ENCODE peak calls at places on chromosomes 7 and 10, in eight cellular contexts. One of them, this sample, is unnamed.

GRCh38 chr10:107011113-107011512 is 153.4 kb downstream of the SORCS1 start:
- DNase-seq in IMR-90: no peak
- DNase-seq in A549: no peak
- DNase-seq in HepG2: no peak
- DNase-seq in hepatocyte: no peak
- DNase-seq in astrocyte: no peak
- DNase-seq in GM23338: peak
- DNase-seq in OCI-LY7: no peak
- DNase-seq in this sample: no peak

GRCh38 chr10:71209324-71210030 is 2.9 kb upstream of the UNC5B start:
- DNase-seq in IMR-90: no peak
- DNase-seq in A549: no peak
- DNase-seq in HepG2: no peak
- DNase-seq in hepatocyte: no peak
- DNase-seq in astrocyte: no peak
- DNase-seq in GM23338: no peak
- DNase-seq in OCI-LY7: no peak
- DNase-seq in this sample: no peak

GRCh38 chr10:88582806-88583583 is at the start of gene RNLS:
- DNase-seq in IMR-90: peak
- DNase-seq in A549: peak
- DNase-seq in HepG2: no peak
- DNase-seq in hepatocyte: peak
- DNase-seq in astrocyte: peak
- DNase-seq in GM23338: peak
- DNase-seq in OCI-LY7: no peak
- DNase-seq in this sample: peak

GRCh38 chr7:43645699-43646226 is 62.9 kb downstream of the STK17A start:
- DNase-seq in IMR-90: no peak
- DNase-seq in A549: no peak
- DNase-seq in HepG2: no peak
- DNase-seq in hepatocyte: no peak
- DNase-seq in astrocyte: no peak
- DNase-seq in GM23338: no peak
- DNase-seq in OCI-LY7: peak
- DNase-seq in this sample: no peak

GRCh38 chr7:24025094-24025493 is 258.9 kb upstream of the NPY start:
- DNase-seq in IMR-90: peak
- DNase-seq in A549: no peak
- DNase-seq in HepG2: no peak
- DNase-seq in hepatocyte: no peak
- DNase-seq in astrocyte: peak
- DNase-seq in GM23338: peak
- DNase-seq in OCI-LY7: no peak
- DNase-seq in this sample: no peak

GRCh38 chr7:137904826-137905225 is 58.1 kb upstream of the DGKI start:
- DNase-seq in IMR-90: peak
- DNase-seq in A549: no peak
- DNase-seq in HepG2: no peak
- DNase-seq in hepatocyte: no peak
- DNase-seq in astrocyte: peak
- DNase-seq in GM23338: no peak
- DNase-seq in OCI-LY7: peak
- DNase-seq in this sample: no peak

GRCh38 chr10:34236927-34237326 is 578.2 kb downstream of the PARD3 start:
- DNase-seq in IMR-90: peak
- DNase-seq in A549: no peak
- DNase-seq in HepG2: no peak
- DNase-seq in hepatocyte: no peak
- DNase-seq in astrocyte: peak
- DNase-seq in GM23338: no peak
- DNase-seq in OCI-LY7: no peak
- DNase-seq in this sample: peak

GRCh38 chr10:77073066-77073960 is 564.3 kb downstream of the KCNMA1 start:
- DNase-seq in IMR-90: peak
- DNase-seq in A549: no peak
- DNase-seq in HepG2: no peak
- DNase-seq in hepatocyte: peak
- DNase-seq in astrocyte: no peak
- DNase-seq in GM23338: no peak
- DNase-seq in OCI-LY7: no peak
- DNase-seq in this sample: no peak

GRCh38 chr7:32115831-32116230 is 45.6 kb upstream of the PDE1C start:
- DNase-seq in IMR-90: peak
- DNase-seq in A549: no peak
- DNase-seq in HepG2: no peak
- DNase-seq in hepatocyte: no peak
- DNase-seq in astrocyte: peak
- DNase-seq in GM23338: no peak
- DNase-seq in OCI-LY7: no peak
- DNase-seq in this sample: no peak

GRCh38 chr7:132998763-132999162 is 83.1 kb downstream of the CHCHD3 start:
- DNase-seq in IMR-90: no peak
- DNase-seq in A549: no peak
- DNase-seq in HepG2: no peak
- DNase-seq in hepatocyte: no peak
- DNase-seq in astrocyte: no peak
- DNase-seq in GM23338: peak
- DNase-seq in OCI-LY7: no peak
- DNase-seq in this sample: no peak

GRCh38 chr10:103911021-103911459 is 6.9 kb downstream of the STN1 start:
- DNase-seq in IMR-90: no peak
- DNase-seq in A549: no peak
- DNase-seq in HepG2: no peak
- DNase-seq in hepatocyte: no peak
- DNase-seq in astrocyte: no peak
- DNase-seq in GM23338: no peak
- DNase-seq in OCI-LY7: peak
- DNase-seq in this sample: peak

GRCh38 chr10:4028838-4029583 is 244.0 kb upstream of the KLF6 start:
- DNase-seq in IMR-90: no peak
- DNase-seq in A549: no peak
- DNase-seq in HepG2: no peak
- DNase-seq in hepatocyte: no peak
- DNase-seq in astrocyte: no peak
- DNase-seq in GM23338: no peak
- DNase-seq in OCI-LY7: no peak
- DNase-seq in this sample: no peak

GRCh38 chr7:94642838-94643653 is 12.9 kb downstream of the SGCE start:
- DNase-seq in IMR-90: no peak
- DNase-seq in A549: no peak
- DNase-seq in HepG2: peak
- DNase-seq in hepatocyte: no peak
- DNase-seq in astrocyte: no peak
- DNase-seq in GM23338: no peak
- DNase-seq in OCI-LY7: no peak
- DNase-seq in this sample: no peak

GRCh38 chr7:94647295-94647694 is 8.6 kb downstream of the SGCE start:
- DNase-seq in IMR-90: no peak
- DNase-seq in A549: no peak
- DNase-seq in HepG2: no peak
- DNase-seq in hepatocyte: no peak
- DNase-seq in astrocyte: no peak
- DNase-seq in GM23338: peak
- DNase-seq in OCI-LY7: no peak
- DNase-seq in this sample: no peak

GRCh38 chr7:94639384-94639783 is 16.5 kb downstream of the SGCE start:
- DNase-seq in IMR-90: no peak
- DNase-seq in A549: no peak
- DNase-seq in HepG2: no peak
- DNase-seq in hepatocyte: no peak
- DNase-seq in astrocyte: no peak
- DNase-seq in GM23338: no peak
- DNase-seq in OCI-LY7: no peak
- DNase-seq in this sample: no peak

GRCh38 chr7:94648731-94649130 is 7.2 kb downstream of the SGCE start:
- DNase-seq in IMR-90: no peak
- DNase-seq in A549: no peak
- DNase-seq in HepG2: no peak
- DNase-seq in hepatocyte: no peak
- DNase-seq in astrocyte: no peak
- DNase-seq in GM23338: no peak
- DNase-seq in OCI-LY7: no peak
- DNase-seq in this sample: no peak

GRCh38 chr7:94643771-94644545 is 12.0 kb downstream of the SGCE start:
- DNase-seq in IMR-90: no peak
- DNase-seq in A549: no peak
- DNase-seq in HepG2: no peak
- DNase-seq in hepatocyte: no peak
- DNase-seq in astrocyte: peak
- DNase-seq in GM23338: no peak
- DNase-seq in OCI-LY7: no peak
- DNase-seq in this sample: no peak
- H3K4me2 ChIP-seq in IMR-90: no peak
- H3K4me2 ChIP-seq in A549: peak
- H3K4me2 ChIP-seq in HepG2: peak
- H3K4me2 ChIP-seq in hepatocyte: no peak
- H3K4me2 ChIP-seq in astrocyte: no peak
- H3K4me2 ChIP-seq in GM23338: no peak
- H3K4me2 ChIP-seq in OCI-LY7: no peak
- H3K4me2 ChIP-seq in this sample: no peak

GRCh38 chr7:38283809-38284208 is 10.4 kb upstream of the TARP start:
- DNase-seq in IMR-90: no peak
- DNase-seq in A549: no peak
- DNase-seq in HepG2: no peak
- DNase-seq in hepatocyte: no peak
- DNase-seq in astrocyte: no peak
- DNase-seq in GM23338: no peak
- DNase-seq in OCI-LY7: no peak
- DNase-seq in this sample: no peak

GRCh38 chr7:38284553-38284952 is 11.1 kb upstream of the TARP start:
- DNase-seq in IMR-90: no peak
- DNase-seq in A549: no peak
- DNase-seq in HepG2: no peak
- DNase-seq in hepatocyte: no peak
- DNase-seq in astrocyte: no peak
- DNase-seq in GM23338: no peak
- DNase-seq in OCI-LY7: no peak
- DNase-seq in this sample: no peak

GRCh38 chr7:38280707-38281106 is 7.3 kb upstream of the TARP start:
- DNase-seq in IMR-90: no peak
- DNase-seq in A549: no peak
- DNase-seq in HepG2: no peak
- DNase-seq in hepatocyte: no peak
- DNase-seq in astrocyte: no peak
- DNase-seq in GM23338: no peak
- DNase-seq in OCI-LY7: no peak
- DNase-seq in this sample: no peak

GRCh38 chr7:38281211-38281610 is 7.8 kb upstream of the TARP start:
- DNase-seq in IMR-90: no peak
- DNase-seq in A549: no peak
- DNase-seq in HepG2: no peak
- DNase-seq in hepatocyte: no peak
- DNase-seq in astrocyte: no peak
- DNase-seq in GM23338: no peak
- DNase-seq in OCI-LY7: no peak
- DNase-seq in this sample: no peak

GRCh38 chr7:38283107-38283506 is 9.7 kb upstream of the TARP start:
- DNase-seq in IMR-90: no peak
- DNase-seq in A549: no peak
- DNase-seq in HepG2: no peak
- DNase-seq in hepatocyte: no peak
- DNase-seq in astrocyte: no peak
- DNase-seq in GM23338: no peak
- DNase-seq in OCI-LY7: no peak
- DNase-seq in this sample: no peak
- H3K4me2 ChIP-seq in IMR-90: no peak
- H3K4me2 ChIP-seq in A549: no peak
- H3K4me2 ChIP-seq in HepG2: no peak
- H3K4me2 ChIP-seq in hepatocyte: no peak
- H3K4me2 ChIP-seq in astrocyte: no peak
- H3K4me2 ChIP-seq in GM23338: no peak
- H3K4me2 ChIP-seq in OCI-LY7: no peak
- H3K4me2 ChIP-seq in this sample: no peak

GRCh38 chr10:112304460-112304859 is 21.3 kb downstream of the TECTB start:
- DNase-seq in IMR-90: peak
- DNase-seq in A549: no peak
- DNase-seq in HepG2: peak
- DNase-seq in hepatocyte: no peak
- DNase-seq in astrocyte: no peak
- DNase-seq in GM23338: no peak
- DNase-seq in OCI-LY7: no peak
- DNase-seq in this sample: no peak
- H3K4me2 ChIP-seq in IMR-90: no peak
- H3K4me2 ChIP-seq in A549: peak
- H3K4me2 ChIP-seq in HepG2: peak
- H3K4me2 ChIP-seq in hepatocyte: no peak
- H3K4me2 ChIP-seq in astrocyte: no peak
- H3K4me2 ChIP-seq in GM23338: no peak
- H3K4me2 ChIP-seq in OCI-LY7: no peak
- H3K4me2 ChIP-seq in this sample: no peak

GRCh38 chr7:95425694-95426093 is 9.1 kb downstream of the PON2 start:
- DNase-seq in IMR-90: no peak
- DNase-seq in A549: no peak
- DNase-seq in HepG2: no peak
- DNase-seq in hepatocyte: no peak
- DNase-seq in astrocyte: no peak
- DNase-seq in GM23338: no peak
- DNase-seq in OCI-LY7: no peak
- DNase-seq in this sample: no peak

GRCh38 chr7:95420996-95421846 is 13.6 kb downstream of the PON2 start:
- DNase-seq in IMR-90: peak
- DNase-seq in A549: no peak
- DNase-seq in HepG2: no peak
- DNase-seq in hepatocyte: peak
- DNase-seq in astrocyte: peak
- DNase-seq in GM23338: no peak
- DNase-seq in OCI-LY7: no peak
- DNase-seq in this sample: peak

GRCh38 chr7:95427123-95427522 is 7.7 kb downstream of the PON2 start:
- DNase-seq in IMR-90: no peak
- DNase-seq in A549: no peak
- DNase-seq in HepG2: no peak
- DNase-seq in hepatocyte: no peak
- DNase-seq in astrocyte: no peak
- DNase-seq in GM23338: peak
- DNase-seq in OCI-LY7: no peak
- DNase-seq in this sample: no peak

GRCh38 chr7:95421847-95422444 is 12.9 kb downstream of the PON2 start:
- DNase-seq in IMR-90: peak
- DNase-seq in A549: no peak
- DNase-seq in HepG2: peak
- DNase-seq in hepatocyte: no peak
- DNase-seq in astrocyte: peak
- DNase-seq in GM23338: no peak
- DNase-seq in OCI-LY7: no peak
- DNase-seq in this sample: peak
- H3K4me2 ChIP-seq in IMR-90: peak
- H3K4me2 ChIP-seq in A549: peak
- H3K4me2 ChIP-seq in HepG2: no peak
- H3K4me2 ChIP-seq in hepatocyte: no peak
- H3K4me2 ChIP-seq in astrocyte: peak
- H3K4me2 ChIP-seq in GM23338: no peak
- H3K4me2 ChIP-seq in OCI-LY7: no peak
- H3K4me2 ChIP-seq in this sample: no peak

DNA sequence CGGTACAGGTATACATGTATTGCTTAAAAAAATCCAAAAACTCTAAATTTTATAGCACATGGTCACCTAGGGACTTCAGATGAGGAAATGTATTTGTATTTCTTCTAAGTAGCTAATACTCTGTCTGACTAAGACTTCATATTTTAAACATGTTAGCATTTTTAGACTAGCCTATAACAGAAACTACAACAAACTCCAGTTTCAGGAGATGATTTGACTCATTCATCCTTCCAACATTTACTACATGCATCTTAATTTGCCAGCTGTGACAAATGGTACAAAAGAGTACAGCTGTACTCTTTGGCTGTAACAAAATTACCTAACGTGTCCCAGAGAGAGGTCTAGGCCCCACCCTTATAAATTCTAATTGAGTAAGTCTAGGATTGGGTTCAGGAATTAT is 22.2 kb downstream of the TMEM209 start:
- DNase-seq in IMR-90: peak
- DNase-seq in A549: no peak
- DNase-seq in HepG2: no peak
- DNase-seq in hepatocyte: no peak
- DNase-seq in astrocyte: no peak
- DNase-seq in GM23338: no peak
- DNase-seq in OCI-LY7: no peak
- DNase-seq in this sample: no peak
- H3K4me2 ChIP-seq in IMR-90: no peak
- H3K4me2 ChIP-seq in A549: no peak
- H3K4me2 ChIP-seq in HepG2: no peak
- H3K4me2 ChIP-seq in hepatocyte: no peak
- H3K4me2 ChIP-seq in astrocyte: no peak
- H3K4me2 ChIP-seq in GM23338: no peak
- H3K4me2 ChIP-seq in OCI-LY7: no peak
- H3K4me2 ChIP-seq in this sample: no peak